ENCODE peak calls at places on chromosomes 13 and 19, in eight cellular contexts. E is naive B cell; H is hypothalamus; K is tibial nerve; N is fibroblast of mammary gland; T is type B pancreatic cell; V is central memory CD8-positive, alpha-beta T cell; A is GM04503. B is an unnamed sample.

GRCh38 chr19:50607874-50608785 is 31.6 kb downstream of the SYT3 start:
- DNase-seq in E (peak; percentile 61), H (peak; percentile 45), K (no peak), N (peak; percentile 85), T (peak; percentile 91), V (peak; percentile 20), A (no peak), B (peak; percentile 92)

GRCh38 chr19:13986348-13986904 is 19.7 kb downstream of the RFX1 start:
- DNase-seq in E (peak; percentile 98), H (peak; percentile 12), K (peak; percentile 64), N (peak; percentile 57), T (no peak), V (peak; percentile 97), A (no peak), B (peak; percentile 97)

GRCh38 chr19:31223805-31224534 is 125.3 kb downstream of the TSHZ3 start:
- DNase-seq in E (no peak), H (no peak), K (no peak), N (peak; percentile 99), T (no peak), V (no peak), A (peak; percentile 97), B (no peak)

GRCh38 chr13:74251778-74252519 is 117.7 kb upstream of the KLF12 start:
- DNase-seq in E (no peak), H (no peak), K (no peak), N (peak; percentile 86), T (no peak), V (no peak), A (no peak), B (no peak)

GRCh38 chr19:54609356-54609791 is 15.9 kb downstream of the LILRA1 start:
- DNase-seq in E (no peak), H (no peak), K (no peak), N (no peak), T (no peak), V (no peak), A (no peak), B (peak; percentile 68)

GRCh38 chr13:27830010-27830409 is 37.7 kb downstream of the GSX1 start:
- DNase-seq in E (peak; percentile 63), H (no peak), K (no peak), N (no peak), T (peak; percentile 79), V (peak; percentile 57), A (no peak), B (no peak)

GRCh38 chr13:36211567-36211966 is 2.8 kb downstream of the SOHLH2 start:
- DNase-seq in E (no peak), H (no peak), K (no peak), N (no peak), T (no peak), V (no peak), A (no peak), B (no peak)

GRCh38 chr19:3358392-3358918 is 7.9 kb upstream of the NFIC start:
- DNase-seq in E (no peak), H (no peak), K (no peak), N (no peak), T (no peak), V (peak; percentile 29), A (no peak), B (no peak)

GRCh38 chr19:31110331-31110730 is 238.9 kb downstream of the TSHZ3 start:
- DNase-seq in E (no peak), H (no peak), K (no peak), N (peak; percentile 68), T (no peak), V (no peak), A (no peak), B (no peak)

GRCh38 chr19:53158119-53158656 is 665 bp downstream of the ZNF347 start:
- DNase-seq in E (peak; percentile 13), H (no peak), K (no peak), N (peak; percentile 15), T (peak; percentile 70), V (no peak), A (peak; percentile 4), B (no peak)

GRCh38 chr19:1112254-1113208 is 8.7 kb downstream of the GPX4 start:
- DNase-seq in E (no peak), H (no peak), K (peak; percentile 68), N (peak; percentile 34), T (no peak), V (no peak), A (no peak), B (no peak)

GRCh38 chr13:110137677-110138008 is 169.3 kb downstream of the COL4A1 start:
- DNase-seq in E (peak; percentile 9), H (no peak), K (no peak), N (peak; percentile 22), T (no peak), V (no peak), A (no peak), B (no peak)

GRCh38 chr19:647566-648284 is 8.0 kb downstream of the FGF22 start:
- DNase-seq in E (no peak), H (no peak), K (no peak), N (no peak), T (no peak), V (no peak), A (no peak), B (no peak)

GRCh38 chr19:18895038-18895827 is 725 bp downstream of the CERS1 start:
- DNase-seq in E (no peak), H (peak; percentile 43), K (no peak), N (peak; percentile 34), T (no peak), V (no peak), A (no peak), B (no peak)

GRCh38 chr19:29841209-29841558 is 29.4 kb downstream of the CCNE1 start:
- DNase-seq in E (no peak), H (no peak), K (no peak), N (no peak), T (no peak), V (no peak), A (no peak), B (peak; percentile 62)

GRCh38 chr13:45325806-45326205 is 15.2 kb downstream of the TPT1 start:
- DNase-seq in E (no peak), H (no peak), K (peak; percentile 26), N (peak; percentile 95), T (no peak), V (no peak), A (peak; percentile 65), B (no peak)